ENCODE peak calls at places on chromosomes 3 and 15, in six cellular contexts. K, R, U, Q, V and J are unnamed samples.

GRCh38 chr3:49554639-49555265 is 475 bp downstream of the BSN start:
- DNase-seq in K (peak; percentile 23), R (no peak), U (no peak), Q (peak; percentile 82), V (peak; percentile 54), J (no peak)

GRCh38 chr15:80561500-80561899 is 133.6 kb upstream of the ABHD17C start:
- DNase-seq in K (no peak), R (no peak), U (no peak), Q (no peak), V (no peak), J (no peak)

GRCh38 chr3:49868951-49869454 is 703 bp downstream of the CAMKV start:
- DNase-seq in K (no peak), R (no peak), U (no peak), Q (no peak), V (peak; percentile 57), J (no peak)

GRCh38 chr3:69249001-69249400 is 126.6 kb upstream of the LMOD3 start:
- DNase-seq in K (no peak), R (no peak), U (no peak), Q (no peak), V (no peak), J (no peak)

GRCh38 chr3:165778456-165778855 is 58.8 kb downstream of the BCHE start:
- DNase-seq in K (no peak), R (no peak), U (no peak), Q (no peak), V (no peak), J (no peak)

GRCh38 chr3:23169551-23169950 is 33.6 kb upstream of the UBE2E2 start:
- DNase-seq in K (no peak), R (no peak), U (no peak), Q (no peak), V (no peak), J (no peak)

GRCh38 chr15:81809543-81809942 is 236.3 kb downstream of the MEX3B start:
- DNase-seq in K (no peak), R (no peak), U (peak; percentile 23), Q (no peak), V (no peak), J (no peak)

GRCh38 chr3:52280046-52280445 is 1.6 kb upstream of the WDR82 start:
- DNase-seq in K (no peak), R (no peak), U (no peak), Q (no peak), V (no peak), J (no peak)

GRCh38 chr15:59339252-59339672 is 33.4 kb downstream of the MYO1E start:
- DNase-seq in K (no peak), R (no peak), U (no peak), Q (no peak), V (peak; percentile 85), J (no peak)

GRCh38 chr15:58182460-58183163 is 44.4 kb downstream of the AQP9 start:
- DNase-seq in K (peak; percentile 39), R (no peak), U (peak; percentile 48), Q (peak; percentile 57), V (peak; percentile 66), J (no peak)

GRCh38 chr3:9028134-9028533 is 64.9 kb upstream of the RAD18 start:
- DNase-seq in K (peak; percentile 6), R (no peak), U (no peak), Q (peak; percentile 94), V (peak; percentile 81), J (peak; percentile 70)

GRCh38 chr3:186192823-186193222 is 83.9 kb upstream of the ETV5 start:
- DNase-seq in K (no peak), R (no peak), U (no peak), Q (no peak), V (no peak), J (no peak)
- H3K27me3 ChIP-seq in K (peaks cover 7% of the 10 kb centered on the region), R (no peaks in the 10 kb centered on the region), U (no peaks in the 10 kb centered on the region), Q (no peaks in the 10 kb centered on the region), V (peaks cover 28% of the 10 kb centered on the region), J (no peaks in the 10 kb centered on the region)

DNA sequence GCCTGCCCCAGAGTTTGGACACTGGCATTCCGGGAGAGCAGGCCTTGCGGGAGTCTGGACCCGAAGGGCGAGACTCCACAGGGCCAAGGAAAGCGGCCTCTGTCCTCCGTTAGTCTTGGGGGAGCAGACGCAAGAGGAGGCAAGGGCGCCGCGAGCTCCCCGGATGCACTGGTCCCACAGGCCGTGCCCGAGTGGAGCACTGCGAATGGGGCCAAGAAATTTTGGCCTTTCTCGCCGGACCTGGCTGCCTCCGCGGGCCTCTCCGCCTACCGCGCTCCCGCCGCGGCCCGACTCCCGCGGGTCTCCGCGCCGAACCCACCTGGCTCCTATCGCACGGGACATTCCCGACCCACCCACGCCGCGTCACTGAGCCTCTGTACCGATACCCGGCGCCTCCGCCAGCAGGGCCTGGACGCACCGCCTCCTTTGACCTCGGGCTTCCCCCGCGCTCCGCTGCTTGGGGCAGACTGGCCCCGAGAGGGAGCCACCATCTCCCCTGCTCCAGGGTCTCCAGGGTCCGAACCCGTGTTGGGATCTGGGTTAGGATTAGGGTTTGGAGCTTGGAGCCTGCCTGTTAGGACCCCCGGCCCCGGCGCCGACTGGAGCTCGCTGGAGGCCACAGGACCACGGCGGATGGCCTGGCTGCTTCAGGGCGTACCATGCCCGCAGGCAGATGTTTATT is 11.8 kb downstream of the SHOX2 start:
- DNase-seq in K (no peak), R (no peak), U (no peak), Q (no peak), V (no peak), J (no peak)
- H3K27me3 ChIP-seq in K (peaks cover 5% of the 10 kb centered on the region), R (peaks cover 14% of the 10 kb centered on the region), U (no peaks in the 10 kb centered on the region), Q (peaks cover 33% of the 10 kb centered on the region), V (peaks cover 32% of the 10 kb centered on the region), J (peaks cover 24% of the 10 kb centered on the region)

DNA sequence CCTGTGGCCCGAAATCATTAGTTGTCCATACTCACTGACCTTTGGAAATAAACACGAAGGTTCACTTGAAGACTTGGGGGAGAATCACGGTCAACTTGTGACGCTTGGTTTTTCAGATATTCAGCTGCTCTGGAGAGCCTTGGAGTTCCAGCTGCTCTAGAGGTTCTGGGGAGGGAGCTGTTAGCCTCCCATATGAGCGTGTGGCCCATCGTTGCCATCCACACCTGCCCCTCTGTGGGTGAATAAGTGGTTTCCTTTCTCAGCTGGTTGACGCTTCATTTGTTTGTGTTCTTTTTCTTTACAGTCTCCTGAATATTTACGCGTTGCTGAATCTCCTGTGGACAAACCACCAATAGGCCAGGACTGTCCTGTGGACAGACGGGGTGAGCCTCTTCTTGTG is 35.6 kb downstream of the APBA2 start:
- DNase-seq in K (no peak), R (no peak), U (no peak), Q (no peak), V (no peak), J (no peak)
- H3K27me3 ChIP-seq in K (no peaks in the 10 kb centered on the region), R (no peaks in the 10 kb centered on the region), U (peaks cover 18% of the 10 kb centered on the region), Q (no peaks in the 10 kb centered on the region), V (no peaks in the 10 kb centered on the region), J (no peaks in the 10 kb centered on the region)

DNA sequence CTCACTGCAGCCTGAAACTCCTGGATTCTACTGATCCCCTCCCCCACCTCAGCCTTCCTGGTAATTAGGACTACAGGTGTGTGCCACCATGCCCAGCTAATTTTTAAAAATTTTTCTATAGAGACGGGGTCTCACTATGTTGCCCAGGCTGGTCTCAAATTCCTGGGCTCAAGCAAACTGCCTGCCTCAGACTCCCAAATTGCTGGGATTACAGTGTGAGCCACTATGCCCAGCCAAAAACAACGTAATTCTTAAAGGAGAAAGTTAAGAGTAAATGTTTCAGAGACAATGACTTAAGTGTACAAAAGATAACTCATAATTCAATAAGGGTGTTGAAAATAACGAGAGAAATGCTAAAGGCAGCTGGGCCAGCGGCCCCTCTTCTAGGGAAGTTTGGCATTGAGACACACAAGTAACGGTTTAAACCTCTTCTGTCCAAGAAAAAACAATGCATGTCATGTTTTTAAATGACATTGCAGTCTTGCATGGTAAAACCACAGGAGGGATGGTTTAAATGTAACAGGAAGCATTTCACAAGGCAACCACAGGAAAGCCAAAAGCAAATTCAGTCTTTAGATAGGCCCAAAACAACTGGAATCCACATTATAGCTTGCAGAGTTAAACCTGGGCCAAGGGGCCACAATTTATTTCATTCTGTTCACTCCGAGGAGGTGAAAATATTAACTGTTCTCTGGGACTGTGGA is 5.1 kb downstream of the PROK2 start:
- DNase-seq in K (no peak), R (no peak), U (no peak), Q (no peak), V (no peak), J (no peak)
- H3K27me3 ChIP-seq in K (peaks cover 35% of the 10 kb centered on the region), R (peaks cover 26% of the 10 kb centered on the region), U (peaks cover 20% of the 10 kb centered on the region), Q (peaks cover 6% of the 10 kb centered on the region), V (peaks cover 48% of the 10 kb centered on the region), J (peaks cover 24% of the 10 kb centered on the region)

DNA sequence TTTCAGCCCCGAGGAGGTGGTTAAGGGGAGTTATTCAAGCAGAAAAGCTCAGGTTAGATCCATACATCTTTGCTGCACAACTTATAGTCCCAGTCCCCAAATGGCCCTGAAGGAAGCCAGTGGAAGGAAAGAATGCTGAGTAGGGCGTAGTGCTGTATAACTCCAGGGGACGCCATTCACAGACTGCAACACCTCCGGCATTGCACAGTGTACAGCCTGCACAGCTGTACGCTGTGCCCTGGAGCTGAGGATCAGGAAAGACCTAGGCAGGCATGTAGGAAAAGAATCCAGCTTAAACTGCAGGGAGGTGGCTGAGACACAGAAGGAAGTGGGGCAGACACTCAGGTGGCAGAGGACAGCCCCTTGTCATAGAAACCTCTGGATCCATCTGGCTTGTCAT is 77.6 kb downstream of the RPLP1 start:
- DNase-seq in K (no peak), R (no peak), U (no peak), Q (no peak), V (no peak), J (no peak)
- H3K27me3 ChIP-seq in K (no peaks in the 10 kb centered on the region), R (no peaks in the 10 kb centered on the region), U (peaks cover 4% of the 10 kb centered on the region), Q (no peaks in the 10 kb centered on the region), V (peaks cover 22% of the 10 kb centered on the region), J (no peaks in the 10 kb centered on the region)

GRCh38 chr15:36942248-36942827 is 158.0 kb downstream of the MEIS2 start:
- DNase-seq in K (no peak), R (no peak), U (no peak), Q (no peak), V (no peak), J (no peak)
- H3K27me3 ChIP-seq in K (no peaks in the 10 kb centered on the region), R (no peaks in the 10 kb centered on the region), U (no peaks in the 10 kb centered on the region), Q (no peaks in the 10 kb centered on the region), V (no peaks in the 10 kb centered on the region), J (no peaks in the 10 kb centered on the region)

GRCh38 chr3:121662742-121663141 is 2.0 kb upstream of the HCLS1 start:
- DNase-seq in K (no peak), R (no peak), U (no peak), Q (no peak), V (no peak), J (no peak)
- H3K27me3 ChIP-seq in K (no peaks in the 10 kb centered on the region), R (no peaks in the 10 kb centered on the region), U (no peaks in the 10 kb centered on the region), Q (no peaks in the 10 kb centered on the region), V (no peaks in the 10 kb centered on the region), J (no peaks in the 10 kb centered on the region)